ENCODE peak calls at places on chromosomes 5 and 9, in ten cellular contexts. Y is mammary epithelial cell, V is kidney, F is neural progenitor cell, U is fibroblast of lung, E is IMR-90, I is body of pancreas, G is adrenal gland, M is A549, L is OCI-LY7. C is an unnamed sample.

GRCh38 chr9:122580360-122580759 is 2.8 kb downstream of the OR1L8 start:
- DNase-seq in Y (peak), V (no peak), F (no peak), U (peak), E (peak), I (no peak), G (no peak), M (peak), L (no peak), C (peak)

GRCh38 chr5:128815201-128815600 is 150.1 kb upstream of the SLC27A6 start:
- DNase-seq in Y (no peak), V (no peak), F (peak), U (no peak), E (no peak), I (no peak), G (no peak), M (no peak), L (no peak), C (no peak)

GRCh38 chr9:128917151-128917849 is 3.5 kb upstream of the PHYHD1 start:
- DNase-seq in Y (no peak), V (peak), F (no peak), U (peak), E (peak), I (peak), G (peak), M (peak), L (no peak), C (peak)

GRCh38 chr5:57002959-57003485 is 51.1 kb upstream of the MIER3 start:
- DNase-seq in Y (no peak), V (no peak), F (peak), U (no peak), E (no peak), I (no peak), G (no peak), M (peak), L (no peak), C (no peak)

GRCh38 chr9:37464426-37465248 is 613 bp downstream of the ZBTB5 start:
- DNase-seq in Y (peak), V (no peak), F (no peak), U (peak), E (peak), I (peak), G (peak), M (no peak), L (peak), C (peak)

GRCh38 chr9:115743709-115744605 is 409.6 kb upstream of the PAPPA start:
- DNase-seq in Y (no peak), V (no peak), F (no peak), U (no peak), E (no peak), I (no peak), G (no peak), M (no peak), L (no peak), C (no peak)

GRCh38 chr9:130287736-130288135 is 22.2 kb downstream of the HMCN2 start:
- DNase-seq in Y (no peak), V (no peak), F (no peak), U (no peak), E (no peak), I (no peak), G (no peak), M (no peak), L (no peak), C (no peak)

GRCh38 chr9:118418887-118419620 is 714.9 kb downstream of the TLR4 start:
- DNase-seq in Y (peak), V (no peak), F (no peak), U (peak), E (no peak), I (peak), G (no peak), M (peak), L (no peak), C (peak)

GRCh38 chr9:114288233-114289051 is 34.5 kb upstream of the ORM1 start:
- DNase-seq in Y (peak), V (peak), F (peak), U (peak), E (peak), I (peak), G (no peak), M (peak), L (no peak), C (peak)

GRCh38 chr9:126160854-126161329 is 165.7 kb upstream of the MVB12B start:
- DNase-seq in Y (no peak), V (no peak), F (no peak), U (no peak), E (no peak), I (no peak), G (no peak), M (no peak), L (no peak), C (no peak)

GRCh38 chr9:114363424-114363823 is 24.4 kb downstream of the AKNA start:
- DNase-seq in Y (no peak), V (peak), F (no peak), U (no peak), E (no peak), I (no peak), G (no peak), M (no peak), L (no peak), C (no peak)

GRCh38 chr9:133379153-133380086 is 3.3 kb downstream of the STKLD1 start:
- DNase-seq in Y (no peak), V (no peak), F (no peak), U (no peak), E (no peak), I (no peak), G (peak), M (no peak), L (no peak), C (no peak)

GRCh38 chr9:91424403-91425176 is 958 bp upstream of the NFIL3 start:
- DNase-seq in Y (peak), V (peak), F (peak), U (peak), E (peak), I (peak), G (peak), M (peak), L (peak), C (peak)
- TF ChIP-seq CTCF in Y (peak), V (no peak), F (no peak), U (no peak), E (peak), I (peak), G (no peak), M (peak), L (no peak), C (peak)

GRCh38 chr5:172905771-172906170 is 53.5 kb upstream of the RPL26L1 start:
- DNase-seq in Y (no peak), V (no peak), F (peak), U (no peak), E (no peak), I (no peak), G (no peak), M (no peak), L (no peak), C (no peak)
- H3K27ac ChIP-seq in Y (peak), V (peak), F (no peak), U (peak), E (peak), I (peak), G (no peak), M (peak), L (no peak), C (peak)

DNA sequence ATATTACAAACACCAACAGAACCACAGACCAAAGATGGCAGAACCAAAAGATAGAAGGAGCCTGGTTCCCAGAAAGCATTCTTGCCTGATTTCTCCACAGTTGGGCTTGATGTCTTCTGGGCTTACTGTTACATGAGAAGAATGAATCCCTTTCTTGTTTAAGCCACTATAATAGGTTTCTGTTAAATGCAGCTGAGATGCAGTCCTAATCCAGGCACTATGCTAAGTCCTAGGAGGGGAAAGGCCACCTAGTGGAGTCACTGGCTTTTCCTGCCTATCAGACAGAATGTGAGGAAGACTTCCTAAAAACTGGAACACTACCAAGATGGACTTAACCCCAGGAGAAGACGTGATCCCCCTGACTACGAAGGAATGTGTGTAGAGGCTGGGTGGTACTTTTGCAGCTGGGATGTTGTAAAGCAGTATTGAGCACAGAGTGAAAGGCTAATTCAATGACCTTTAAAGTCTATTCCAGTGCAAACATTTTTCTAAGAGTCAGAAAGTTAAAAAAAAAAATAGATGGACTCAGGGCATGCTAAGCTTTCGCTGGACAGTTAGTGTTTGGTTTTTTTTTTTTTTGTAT is 34.3 kb upstream of the FSD1L start:
- DNase-seq in Y (peak), V (no peak), F (peak), U (peak), E (peak), I (peak), G (peak), M (peak), L (no peak), C (peak)
- TF ChIP-seq CTCF in Y (peak), V (no peak), F (peak), U (peak), E (peak), I (peak), G (peak), M (peak), L (peak), C (peak)

GRCh38 chr5:61319388-61320146 is 12.5 kb upstream of the ZSWIM6 start:
- DNase-seq in Y (no peak), V (no peak), F (peak), U (peak), E (no peak), I (peak), G (peak), M (no peak), L (peak), C (peak)

GRCh38 chr5:61321650-61322049 is 10.4 kb upstream of the ZSWIM6 start:
- DNase-seq in Y (no peak), V (no peak), F (no peak), U (no peak), E (no peak), I (no peak), G (no peak), M (no peak), L (no peak), C (no peak)

GRCh38 chr5:61313960-61314681 is 17.9 kb upstream of the ZSWIM6 start:
- DNase-seq in Y (peak), V (no peak), F (no peak), U (peak), E (peak), I (no peak), G (peak), M (peak), L (no peak), C (peak)

GRCh38 chr5:61320860-61321259 is 11.2 kb upstream of the ZSWIM6 start:
- DNase-seq in Y (no peak), V (no peak), F (no peak), U (no peak), E (no peak), I (no peak), G (no peak), M (no peak), L (no peak), C (no peak)

DNA sequence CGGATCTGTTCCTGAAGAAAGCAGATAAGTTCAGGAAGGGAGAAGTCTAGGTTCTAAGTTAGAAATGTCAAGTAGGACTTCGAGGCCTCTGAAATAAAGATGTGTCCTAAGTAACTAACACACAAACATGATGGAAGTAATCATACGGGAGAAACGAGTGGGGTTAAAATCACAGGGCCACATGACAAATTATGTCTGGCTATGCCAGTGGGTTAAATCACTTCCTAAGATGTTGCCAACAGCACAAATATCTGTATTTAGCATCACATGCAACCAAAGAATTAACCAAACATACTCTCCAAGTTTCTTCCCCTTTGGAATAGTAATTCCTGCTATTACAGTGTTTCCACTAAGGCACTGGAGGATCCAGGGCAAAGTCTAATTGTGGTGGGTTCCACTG is 13.7 kb upstream of the ZSWIM6 start:
- DNase-seq in Y (no peak), V (no peak), F (no peak), U (no peak), E (no peak), I (no peak), G (no peak), M (no peak), L (no peak), C (no peak)
- H3K27ac ChIP-seq in Y (no peak), V (no peak), F (no peak), U (no peak), E (no peak), I (no peak), G (no peak), M (no peak), L (no peak), C (no peak)

GRCh38 chr9:134399435-134400056 is 73.3 kb downstream of the RXRA start:
- DNase-seq in Y (no peak), V (no peak), F (no peak), U (no peak), E (peak), I (no peak), G (no peak), M (peak), L (no peak), C (no peak)
- TF ChIP-seq CTCF in Y (peak), V (peak), F (peak), U (peak), E (peak), I (peak), G (peak), M (peak), L (peak), C (no peak)

GRCh38 chr5:137073192-137073591 is 425.9 kb downstream of the SPOCK1 start:
- DNase-seq in Y (no peak), V (no peak), F (no peak), U (peak), E (peak), I (no peak), G (peak), M (no peak), L (no peak), C (peak)

GRCh38 chr5:137072376-137073174 is 426.6 kb downstream of the SPOCK1 start:
- DNase-seq in Y (no peak), V (no peak), F (no peak), U (peak), E (no peak), I (no peak), G (peak), M (no peak), L (peak), C (no peak)

GRCh38 chr5:137078171-137078665 is 420.9 kb downstream of the SPOCK1 start:
- DNase-seq in Y (peak), V (no peak), F (no peak), U (peak), E (peak), I (no peak), G (no peak), M (peak), L (no peak), C (peak)

GRCh38 chr5:137071941-137072340 is 427.2 kb downstream of the SPOCK1 start:
- DNase-seq in Y (no peak), V (no peak), F (no peak), U (peak), E (no peak), I (no peak), G (no peak), M (no peak), L (peak), C (no peak)

DNA sequence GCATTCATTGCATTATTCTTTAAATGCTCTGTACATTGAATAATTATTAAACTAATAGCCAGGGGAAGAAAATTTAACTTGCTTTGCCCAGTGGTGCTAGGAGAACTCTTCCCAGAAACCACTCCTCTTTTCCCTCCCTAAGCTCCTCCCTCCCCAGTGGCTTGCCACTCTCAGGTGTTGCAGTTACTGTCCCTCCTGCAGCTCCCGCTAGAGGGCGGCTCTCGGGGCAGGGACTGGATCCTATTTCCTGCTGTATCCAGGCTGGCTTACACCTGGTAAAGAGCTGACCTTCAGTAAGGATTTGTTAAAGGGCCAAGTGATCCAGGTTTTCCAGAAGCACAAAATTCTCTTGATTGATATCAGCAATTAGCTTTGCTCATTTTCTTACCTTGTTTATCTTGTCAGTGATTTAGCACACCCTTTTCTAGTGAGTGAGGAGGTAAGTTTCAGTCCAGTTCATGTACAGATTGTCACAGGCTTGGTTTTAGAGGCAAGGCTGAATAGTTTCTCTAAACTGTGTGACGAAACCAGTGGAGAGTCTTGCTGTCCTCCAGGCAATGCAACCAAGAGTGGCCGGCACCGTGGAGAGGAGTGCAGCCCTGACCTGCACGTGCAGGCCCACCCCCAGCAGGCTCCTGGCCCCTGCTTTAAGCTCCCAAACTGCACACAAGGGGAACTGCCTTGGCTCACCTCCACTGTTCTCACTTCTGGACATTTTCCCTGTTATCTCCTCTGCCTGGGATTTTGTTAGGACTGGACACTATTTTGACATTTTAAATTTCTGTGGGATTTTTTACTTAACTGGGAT is 423.8 kb downstream of the SPOCK1 start:
- DNase-seq in Y (peak), V (peak), F (peak), U (peak), E (peak), I (peak), G (peak), M (peak), L (peak), C (peak)
- H3K27ac ChIP-seq in Y (peak), V (no peak), F (no peak), U (no peak), E (no peak), I (peak), G (no peak), M (no peak), L (peak), C (no peak)

GRCh38 chr5:176536132-176536901 is 885 bp downstream of the RNF44 start:
- DNase-seq in Y (peak), V (peak), F (peak), U (peak), E (peak), I (peak), G (peak), M (peak), L (peak), C (peak)
- TF ChIP-seq CTCF in Y (no peak), V (no peak), F (no peak), U (no peak), E (no peak), I (no peak), G (no peak), M (no peak), L (no peak), C (no peak)

GRCh38 chr5:34552129-34552528 is 104.0 kb upstream of the RAI14 start:
- DNase-seq in Y (no peak), V (no peak), F (no peak), U (peak), E (peak), I (peak), G (peak), M (no peak), L (no peak), C (no peak)
- H3K27ac ChIP-seq in Y (no peak), V (no peak), F (no peak), U (no peak), E (no peak), I (no peak), G (no peak), M (no peak), L (no peak), C (no peak)

GRCh38 chr9:110323831-110324230 is 13.8 kb downstream of the TXNDC8 start:
- DNase-seq in Y (no peak), V (no peak), F (no peak), U (no peak), E (no peak), I (no peak), G (no peak), M (no peak), L (no peak), C (no peak)
- TF ChIP-seq CTCF in Y (no peak), V (no peak), F (no peak), U (no peak), E (no peak), I (no peak), G (no peak), M (no peak), L (no peak), C (no peak)

DNA sequence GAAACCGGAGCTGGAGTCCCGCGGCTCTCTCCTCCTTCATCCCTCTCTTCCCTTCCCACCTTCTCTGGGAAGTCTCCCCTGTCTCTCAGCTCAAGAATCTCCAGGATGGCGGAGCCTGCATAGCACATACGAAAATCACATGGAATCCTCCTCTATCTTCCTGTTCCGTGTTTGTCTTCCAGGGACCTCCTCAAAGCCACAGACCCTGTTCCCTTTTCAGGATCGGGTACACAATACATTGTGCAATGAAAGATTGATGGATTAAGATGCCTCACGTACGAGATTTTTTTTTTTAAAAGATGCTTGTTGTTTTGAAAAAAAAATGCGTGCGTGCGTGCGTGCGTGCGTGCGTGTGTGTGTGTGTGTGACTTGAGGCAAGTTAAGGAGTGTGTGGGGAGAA is 46.6 kb upstream of the OLFM1 start:
- DNase-seq in Y (no peak), V (no peak), F (no peak), U (no peak), E (no peak), I (no peak), G (no peak), M (no peak), L (no peak), C (no peak)
- H3K27ac ChIP-seq in Y (no peak), V (no peak), F (no peak), U (no peak), E (no peak), I (no peak), G (no peak), M (no peak), L (no peak), C (no peak)

C was measured in RWPE1.